ENCODE peak calls at places on chromosomes 3 and 15, in six cellular contexts. One of them, this sample, is unnamed.

GRCh38 chr3:128433630-128434185 is 33.0 kb downstream of the DNAJB8 start:
- DNase-seq in H9: peak; percentile 81
- DNase-seq in trophoblast cell: peak; percentile 99
- DNase-seq in mesenchymal stem cell: no peak
- DNase-seq in IMR-90: no peak
- DNase-seq in H1: no peak
- DNase-seq in this sample: no peak

GRCh38 chr3:50299929-50300680 is 900 bp upstream of the HYAL3 start:
- DNase-seq in H9: no peak
- DNase-seq in H1: no peak
- DNase-seq in mesenchymal stem cell: peak; percentile 45
- DNase-seq in IMR-90: peak; percentile 57
- DNase-seq in trophoblast cell: no peak
- DNase-seq in this sample: no peak

GRCh38 chr15:95290376-95290973 is 1040.0 kb upstream of the NR2F2 start:
- DNase-seq in H9: no peak
- DNase-seq in IMR-90: no peak
- DNase-seq in mesenchymal stem cell: no peak
- DNase-seq in trophoblast cell: no peak
- DNase-seq in H1: no peak
- DNase-seq in this sample: no peak

GRCh38 chr15:93467327-93467726 is 378.3 kb upstream of the RGMA start:
- DNase-seq in H1: no peak
- DNase-seq in mesenchymal stem cell: no peak
- DNase-seq in IMR-90: no peak
- DNase-seq in trophoblast cell: no peak
- DNase-seq in H9: no peak
- DNase-seq in this sample: no peak

GRCh38 chr3:58237940-58238681 is 519 bp downstream of the ABHD6 start:
- DNase-seq in mesenchymal stem cell: peak; percentile 21
- DNase-seq in H9: peak; percentile 47
- DNase-seq in trophoblast cell: peak; percentile 28
- DNase-seq in H1: no peak
- DNase-seq in IMR-90: peak; percentile 21
- DNase-seq in this sample: peak; percentile 29

GRCh38 chr3:187314176-187314575 is 22.6 kb upstream of the MASP1 start:
- DNase-seq in mesenchymal stem cell: no peak
- DNase-seq in H9: no peak
- DNase-seq in H1: no peak
- DNase-seq in trophoblast cell: no peak
- DNase-seq in IMR-90: no peak
- DNase-seq in this sample: no peak

GRCh38 chr3:45781841-45782240 is 14.5 kb downstream of the SLC6A20 start:
- DNase-seq in mesenchymal stem cell: no peak
- DNase-seq in IMR-90: no peak
- DNase-seq in H1: no peak
- DNase-seq in trophoblast cell: no peak
- DNase-seq in H9: no peak
- DNase-seq in this sample: no peak

GRCh38 chr3:193971268-193971751 is 164.6 kb upstream of the HES1 start:
- DNase-seq in mesenchymal stem cell: peak; percentile 59
- DNase-seq in trophoblast cell: no peak
- DNase-seq in IMR-90: no peak
- DNase-seq in H9: no peak
- DNase-seq in H1: no peak
- DNase-seq in this sample: no peak

GRCh38 chr3:10646531-10647335 is 141.3 kb upstream of the ATP2B2 start:
- DNase-seq in IMR-90: no peak
- DNase-seq in H1: no peak
- DNase-seq in mesenchymal stem cell: no peak
- DNase-seq in trophoblast cell: no peak
- DNase-seq in H9: no peak
- DNase-seq in this sample: no peak

GRCh38 chr3:38655708-38656300 is 6.3 kb upstream of the SCN5A start:
- DNase-seq in mesenchymal stem cell: peak; percentile 34
- DNase-seq in H9: peak; percentile 64
- DNase-seq in H1: no peak
- DNase-seq in trophoblast cell: no peak
- DNase-seq in IMR-90: peak; percentile 51
- DNase-seq in this sample: no peak

GRCh38 chr3:186590580-186591296 is 20.2 kb downstream of the DNAJB11 start:
- DNase-seq in mesenchymal stem cell: no peak
- DNase-seq in H1: no peak
- DNase-seq in trophoblast cell: no peak
- DNase-seq in IMR-90: no peak
- DNase-seq in H9: no peak
- DNase-seq in this sample: no peak

GRCh38 chr3:128372281-128372680 is 94.4 kb downstream of the DNAJB8 start:
- DNase-seq in mesenchymal stem cell: no peak
- DNase-seq in H1: no peak
- DNase-seq in IMR-90: no peak
- DNase-seq in H9: no peak
- DNase-seq in trophoblast cell: no peak
- DNase-seq in this sample: no peak

GRCh38 chr3:39819517-39820298 is 10.3 kb downstream of the MYRIP start:
- DNase-seq in IMR-90: no peak
- DNase-seq in mesenchymal stem cell: no peak
- DNase-seq in H9: no peak
- DNase-seq in H1: no peak
- DNase-seq in trophoblast cell: no peak
- DNase-seq in this sample: no peak

GRCh38 chr3:45199837-45200648 is 26.0 kb downstream of the TMEM158 start:
- DNase-seq in trophoblast cell: peak; percentile 94
- DNase-seq in H9: peak; percentile 55
- DNase-seq in mesenchymal stem cell: peak; percentile 89
- DNase-seq in H1: no peak
- DNase-seq in IMR-90: peak; percentile 92
- DNase-seq in this sample: no peak

GRCh38 chr15:25688166-25688565 is 175.0 kb downstream of the ATP10A start:
- DNase-seq in mesenchymal stem cell: no peak
- DNase-seq in IMR-90: no peak
- DNase-seq in H9: no peak
- DNase-seq in trophoblast cell: no peak
- DNase-seq in H1: no peak
- DNase-seq in this sample: no peak

GRCh38 chr3:136141296-136141785 is 54.8 kb downstream of the MSL2 start:
- DNase-seq in H9: no peak
- DNase-seq in mesenchymal stem cell: no peak
- DNase-seq in H1: no peak
- DNase-seq in IMR-90: no peak
- DNase-seq in trophoblast cell: no peak
- DNase-seq in this sample: no peak

GRCh38 chr3:136146981-136147729 is 49.0 kb downstream of the MSL2 start:
- DNase-seq in IMR-90: no peak
- DNase-seq in mesenchymal stem cell: no peak
- DNase-seq in H9: no peak
- DNase-seq in H1: no peak
- DNase-seq in trophoblast cell: no peak
- DNase-seq in this sample: no peak

GRCh38 chr3:136142592-136142991 is 53.5 kb downstream of the MSL2 start:
- DNase-seq in H9: no peak
- DNase-seq in H1: no peak
- DNase-seq in mesenchymal stem cell: peak; percentile 77
- DNase-seq in trophoblast cell: peak; percentile 30
- DNase-seq in IMR-90: peak; percentile 86
- DNase-seq in this sample: no peak

GRCh38 chr3:136141891-136142290 is 54.2 kb downstream of the MSL2 start:
- DNase-seq in trophoblast cell: no peak
- DNase-seq in mesenchymal stem cell: no peak
- DNase-seq in H9: no peak
- DNase-seq in IMR-90: peak; percentile 49
- DNase-seq in H1: no peak
- DNase-seq in this sample: no peak
- H2BK120ac ChIP-seq in trophoblast cell: no peak overlapping the region
- H2BK120ac ChIP-seq in mesenchymal stem cell: no peak overlapping the region
- H2BK120ac ChIP-seq in H9: no peak overlapping the region
- H2BK120ac ChIP-seq in IMR-90: peak overlapping the region; percentile 1
- H2BK120ac ChIP-seq in H1: no peak overlapping the region
- H2BK120ac ChIP-seq in this sample: no peak overlapping the region

GRCh38 chr3:36647423-36647853 is 116.9 kb downstream of the DCLK3 start:
- DNase-seq in trophoblast cell: no peak
- DNase-seq in H1: no peak
- DNase-seq in mesenchymal stem cell: peak; percentile 50
- DNase-seq in H9: no peak
- DNase-seq in IMR-90: peak; percentile 20
- DNase-seq in this sample: no peak
- H4K91ac ChIP-seq in trophoblast cell: no peak overlapping the region
- H4K91ac ChIP-seq in H1: no peak overlapping the region
- H4K91ac ChIP-seq in mesenchymal stem cell: no peak overlapping the region
- H4K91ac ChIP-seq in H9: no peak overlapping the region
- H4K91ac ChIP-seq in IMR-90: no peak overlapping the region
- H4K91ac ChIP-seq in this sample: no peak overlapping the region

GRCh38 chr3:51408813-51409212 is 17.7 kb downstream of the RBM15B start:
- DNase-seq in mesenchymal stem cell: no peak
- DNase-seq in trophoblast cell: no peak
- DNase-seq in IMR-90: no peak
- DNase-seq in H1: no peak
- DNase-seq in H9: no peak
- DNase-seq in this sample: no peak
- H3K14ac ChIP-seq in mesenchymal stem cell: no peak overlapping the region
- H3K14ac ChIP-seq in trophoblast cell: no peak overlapping the region
- H3K14ac ChIP-seq in IMR-90: no peak overlapping the region
- H3K14ac ChIP-seq in H1: no peak overlapping the region
- H3K14ac ChIP-seq in H9: no peak overlapping the region
- H3K14ac ChIP-seq in this sample: no peak overlapping the region

DNA sequence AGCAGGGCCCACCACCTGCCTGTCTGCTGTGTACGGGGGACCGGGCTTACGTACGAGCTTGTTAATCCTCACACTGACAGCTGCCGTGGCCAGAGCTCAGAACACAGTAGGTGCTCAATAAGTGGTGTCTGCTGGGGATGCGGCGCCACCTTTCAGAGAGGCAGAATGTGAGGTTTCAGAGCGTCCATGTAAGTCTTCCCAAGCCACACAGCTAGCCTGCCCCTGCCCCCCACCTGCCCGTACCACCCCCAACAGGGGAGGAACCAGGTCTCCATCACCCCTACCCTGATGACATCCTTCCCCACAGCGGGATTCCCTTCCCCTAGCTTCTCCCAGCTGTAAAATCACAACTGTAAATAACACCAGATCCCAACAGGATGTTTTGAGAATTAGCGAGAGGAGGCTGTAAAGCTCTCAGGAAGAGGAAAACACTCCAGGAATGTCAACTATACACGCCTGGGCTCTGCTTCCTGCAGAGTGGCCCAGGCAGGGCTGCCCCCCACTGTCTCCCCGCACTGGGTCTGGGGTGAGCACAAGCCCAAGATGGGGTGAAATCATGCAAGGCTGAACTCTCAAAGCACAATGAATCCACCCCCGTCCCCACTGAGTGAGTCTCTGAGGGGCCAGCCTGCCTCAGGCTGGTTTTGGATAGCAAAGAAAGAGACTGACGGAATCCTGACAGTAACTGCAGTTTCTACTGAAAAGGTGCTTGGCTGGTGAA is 250.1 kb upstream of the LYSMD4 start:
- DNase-seq in mesenchymal stem cell: peak; percentile 40
- DNase-seq in IMR-90: no peak
- DNase-seq in trophoblast cell: no peak
- DNase-seq in H1: peak; percentile 38
- DNase-seq in H9: peak; percentile 62
- DNase-seq in this sample: no peak
- H2BK120ac ChIP-seq in mesenchymal stem cell: peak overlapping the region; percentile 85
- H2BK120ac ChIP-seq in IMR-90: no peak overlapping the region
- H2BK120ac ChIP-seq in trophoblast cell: peak overlapping the region; percentile 20
- H2BK120ac ChIP-seq in H1: peak overlapping the region; percentile 7
- H2BK120ac ChIP-seq in H9: no peak overlapping the region
- H2BK120ac ChIP-seq in this sample: no peak overlapping the region